ENCODE peak calls at places on chromosome X, in four cellular contexts. T, D, C and H are unnamed samples.

GRCh38 chrX:119604778-119605177 is 1.4 kb downstream of the NKRF start:
- DNase-seq in T (no peak), C (no peak), D (no peak), H (peak)

GRCh38 chrX:17005712-17006372 is 59.4 kb downstream of the REPS2 start:
- DNase-seq in C (no peak), D (no peak), T (no peak), H (no peak)

GRCh38 chrX:148381603-148382002 is 118.8 kb upstream of the AFF2 start:
- DNase-seq in C (no peak), D (no peak), T (no peak), H (no peak)

GRCh38 chrX:14095702-14096101 is 66.0 kb upstream of the GEMIN8 start:
- DNase-seq in T (peak), C (peak), D (peak), H (peak)

GRCh38 chrX:34903316-34903715 is 39.3 kb upstream of the FAM47B start:
- DNase-seq in D (no peak), T (peak), C (no peak), H (peak)

GRCh38 chrX:54230440-54231148 is 47.5 kb upstream of the FAM120C start:
- DNase-seq in C (no peak), T (peak), D (no peak), H (no peak)

GRCh38 chrX:22542641-22543040 is 269.9 kb downstream of the CBLL2 start:
- DNase-seq in D (no peak), C (no peak), T (peak), H (peak)

GRCh38 chrX:9141496-9141895 is 107.6 kb upstream of the FAM9B start:
- DNase-seq in D (no peak), C (no peak), T (peak), H (peak)

GRCh38 chrX:40845331-40845911 is 110.1 kb upstream of the MED14 start:
- DNase-seq in D (peak), C (no peak), T (peak), H (peak)

GRCh38 chrX:11970935-11971334 is 167.3 kb upstream of the FRMPD4 start:
- DNase-seq in D (no peak), T (peak), C (no peak), H (peak)

GRCh38 chrX:11698747-11699146 is 33.0 kb upstream of the ARHGAP6 start:
- DNase-seq in T (no peak), C (no peak), D (no peak), H (no peak)

GRCh38 chrX:20315140-20315539 is 48.4 kb upstream of the RPS6KA3 start:
- DNase-seq in C (no peak), T (no peak), D (no peak), H (no peak)

GRCh38 chrX:8453619-8454018 is 11.0 kb upstream of the VCX3B start:
- DNase-seq in T (no peak), D (no peak), C (no peak), H (no peak)

GRCh38 chrX:9341305-9342201 is 123.3 kb upstream of the TBL1X start:
- DNase-seq in D (peak), C (no peak), T (peak), H (peak)

GRCh38 chrX:97685753-97686152 is 802.0 kb downstream of the RPA4 start:
- DNase-seq in C (peak), D (no peak), T (peak), H (peak)

GRCh38 chrX:71151366-71151765 is 6.7 kb downstream of the NLGN3 start:
- DNase-seq in T (no peak), C (no peak), D (no peak), H (no peak)

GRCh38 chrX:9867753-9868152 is 81.5 kb downstream of the SHROOM2 start:
- DNase-seq in T (peak), D (no peak), C (no peak), H (peak)

GRCh38 chrX:72080150-72080549 is 51.6 kb downstream of the RTL5 start:
- DNase-seq in D (no peak), T (no peak), C (no peak), H (no peak)

GRCh38 chrX:3679669-3680068 is 33.8 kb downstream of the PRKX start:
- DNase-seq in C (no peak), T (no peak), D (no peak), H (no peak)

GRCh38 chrX:108437789-108438623 is at the start of gene COL4A6:
- DNase-seq in C (no peak), D (peak), T (no peak), H (peak)

GRCh38 chrX:1305411-1305810 is 31.2 kb upstream of the IL3RA start:
- DNase-seq in C (no peak), D (no peak), T (no peak), H (no peak)

GRCh38 chrX:70134116-70134477 is 850 bp downstream of the IGBP1 start:
- DNase-seq in D (no peak), T (no peak), C (no peak), H (peak)

GRCh38 chrX:69152398-69152797 is 12.9 kb downstream of the PJA1 start:
- DNase-seq in T (no peak), D (peak), C (no peak), H (peak)

GRCh38 chrX:48956728-48957414 is 536 bp downstream of the OTUD5 start:
- DNase-seq in D (no peak), T (no peak), C (no peak), H (peak)

GRCh38 chrX:136850441-136851175 is 29.9 kb downstream of the RBMX start:
- DNase-seq in C (no peak), D (no peak), T (no peak), H (peak)

GRCh38 chrX:136856527-136856926 is 24.0 kb downstream of the RBMX start:
- DNase-seq in C (no peak), D (no peak), T (no peak), H (no peak)

GRCh38 chrX:136851526-136851925 is 29.0 kb downstream of the RBMX start:
- DNase-seq in T (no peak), C (no peak), D (no peak), H (no peak)

GRCh38 chrX:136858007-136858756 is 22.3 kb downstream of the RBMX start:
- DNase-seq in D (no peak), C (no peak), T (no peak), H (no peak)

GRCh38 chrX:136856050-136856449 is 24.5 kb downstream of the RBMX start:
- DNase-seq in D (no peak), T (no peak), C (no peak), H (no peak)
- H3K9ac ChIP-seq in D (no peak), T (no peak), C (no peak), H (no peak)

GRCh38 chrX:134148293-134148692 is 88.7 kb upstream of the CCDC160 start:
- DNase-seq in C (no peak), T (no peak), D (no peak), H (no peak)
- H3K9ac ChIP-seq in C (no peak), T (no peak), D (no peak), H (no peak)

GRCh38 chrX:38805294-38806053 is 4.2 kb downstream of the MID1IP1 start:
- DNase-seq in D (peak), T (peak), C (no peak), H (peak)

GRCh38 chrX:38804481-38805293 is 3.4 kb downstream of the MID1IP1 start:
- DNase-seq in T (no peak), C (no peak), D (no peak), H (peak)

GRCh38 chrX:38806875-38807601 is 5.8 kb downstream of the MID1IP1 start:
- DNase-seq in D (no peak), C (no peak), T (no peak), H (peak)

GRCh38 chrX:38806054-38806389 is 4.8 kb downstream of the MID1IP1 start:
- DNase-seq in C (no peak), D (no peak), T (no peak), H (peak)

GRCh38 chrX:38807873-38808272 is 6.6 kb downstream of the MID1IP1 start:
- DNase-seq in C (no peak), D (no peak), T (no peak), H (peak)
- H3K9ac ChIP-seq in C (no peak), D (no peak), T (no peak), H (no peak)

GRCh38 chrX:67094061-67094460 is 449.8 kb upstream of the AR start:
- DNase-seq in T (no peak), D (peak), C (no peak), H (no peak)
- H3K9ac ChIP-seq in T (no peak), D (no peak), C (no peak), H (no peak)

GRCh38 chrX:24879679-24880078 is 136.1 kb downstream of the ARX start:
- DNase-seq in T (no peak), D (no peak), C (no peak), H (no peak)

GRCh38 chrX:24877854-24878650 is 137.7 kb downstream of the ARX start:
- DNase-seq in D (no peak), T (peak), C (no peak), H (no peak)

GRCh38 chrX:24874604-24875247 is 141.0 kb downstream of the ARX start:
- DNase-seq in T (no peak), C (no peak), D (peak), H (no peak)

DNA sequence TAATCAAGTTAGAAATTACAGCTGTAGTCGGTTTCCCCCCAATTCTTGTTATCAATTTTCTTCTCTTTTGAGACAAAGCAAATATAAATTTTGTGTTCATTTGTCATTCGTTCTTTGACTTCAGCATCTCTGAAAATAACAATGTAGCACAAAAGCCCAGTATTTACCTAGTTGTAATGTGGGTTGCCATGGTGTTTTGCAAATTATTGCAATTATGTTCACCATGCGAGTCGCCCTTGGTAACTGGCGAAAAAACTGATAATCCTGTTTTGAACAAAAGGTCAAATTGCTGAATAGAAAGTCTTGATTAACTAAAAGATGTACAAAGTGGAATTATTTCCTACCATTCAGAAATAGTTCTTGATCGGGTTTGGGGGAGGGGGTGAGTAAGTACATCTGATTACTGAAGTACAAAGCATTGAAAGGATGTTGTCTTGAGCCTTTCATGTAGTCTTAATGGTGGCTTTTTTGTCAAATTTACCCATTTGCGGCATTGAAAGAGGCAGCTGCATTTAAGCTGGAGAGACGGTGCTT is 138.9 kb downstream of the ARX start:
- DNase-seq in C (no peak), D (no peak), T (no peak), H (no peak)
- H3K9ac ChIP-seq in C (no peak), D (no peak), T (no peak), H (no peak)

GRCh38 chrX:110086162-110086915 is 83.4 kb downstream of the TMEM164 start:
- DNase-seq in D (no peak), C (no peak), T (peak), H (peak)

GRCh38 chrX:110086916-110087484 is 84.1 kb downstream of the TMEM164 start:
- DNase-seq in C (peak), D (no peak), T (peak), H (peak)

GRCh38 chrX:110081320-110081719 is 78.4 kb downstream of the TMEM164 start:
- DNase-seq in D (no peak), T (no peak), C (no peak), H (no peak)

GRCh38 chrX:110081740-110082139 is 78.8 kb downstream of the TMEM164 start:
- DNase-seq in C (no peak), T (peak), D (no peak), H (no peak)

DNA sequence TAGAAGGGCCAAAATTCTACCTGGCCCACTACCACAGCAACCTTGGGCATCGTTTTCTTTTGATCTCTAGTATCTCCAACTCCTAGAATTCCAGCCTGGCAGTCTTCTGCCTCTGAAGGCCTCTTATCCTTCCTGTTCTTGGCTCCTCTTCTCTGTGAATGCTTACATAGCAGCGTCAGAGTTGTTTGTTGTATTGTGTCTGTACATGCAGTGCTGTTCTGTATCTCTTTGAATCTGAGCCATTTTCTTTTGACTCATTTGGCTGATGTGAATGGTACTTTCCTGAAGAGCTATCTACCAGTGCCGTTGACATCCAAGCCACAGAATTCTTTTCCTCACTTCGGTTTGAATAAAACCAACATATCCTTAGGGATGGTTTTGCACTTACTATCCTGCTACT is 79.2 kb downstream of the TMEM164 start:
- DNase-seq in C (no peak), D (no peak), T (peak), H (peak)
- H3K9ac ChIP-seq in C (no peak), D (no peak), T (peak), H (no peak)

DNA sequence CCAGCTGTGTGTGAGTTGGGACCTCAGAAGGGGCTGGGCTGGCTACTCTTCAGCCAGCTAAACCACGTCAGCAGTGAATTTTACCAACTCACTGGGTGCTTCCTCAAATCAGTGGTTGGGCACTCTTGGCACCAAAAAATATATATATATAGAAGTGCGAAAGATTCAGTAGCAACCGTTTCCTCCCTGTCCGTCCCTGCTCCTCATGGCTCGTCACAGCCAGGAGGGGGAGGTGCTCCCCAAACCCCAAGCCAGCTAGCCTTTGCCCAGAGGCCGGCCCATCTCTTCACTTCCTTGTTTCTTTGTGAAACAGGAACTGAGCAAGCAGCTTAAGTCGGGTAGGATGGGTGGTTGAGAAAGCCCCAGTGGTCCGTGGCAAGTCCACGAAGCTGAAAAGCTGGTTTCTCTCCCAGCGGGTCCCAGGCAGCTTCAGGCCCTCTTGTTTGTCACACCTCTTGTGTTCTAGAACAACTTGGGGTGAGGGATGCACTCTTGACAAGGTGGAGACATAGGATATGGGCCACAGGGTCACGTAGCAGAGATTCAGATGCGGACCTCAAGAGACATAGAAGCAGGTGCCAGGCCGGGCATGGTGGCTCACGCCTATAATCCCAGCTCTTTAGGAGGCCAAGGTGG is 6.8 kb upstream of the SASH3 start:
- DNase-seq in D (no peak), C (no peak), T (no peak), H (no peak)
- H3K9ac ChIP-seq in D (no peak), C (no peak), T (no peak), H (no peak)